ENCODE peak calls at places on chromosomes 12 and 14, in seven cellular contexts. U is neural progenitor cell, D is heart left ventricle, C is right atrium auricular region, O is tibial nerve, Q is lung, E is ovary. J is an unnamed sample.
A peak's percentile ranks its signal among the peaks of the same experiment; 100 is the strongest.

GRCh38 chr14:102873131-102873530 is 49.3 kb upstream of the AMN start:
- DNase-seq in O (no peak), U (no peak), E (no peak), C (no peak), D (no peak), Q (no peak), J (no peak)

GRCh38 chr12:79161249-79161934 is 296.8 kb downstream of the SYT1 start:
- DNase-seq in E (no peak), D (no peak), O (no peak), C (no peak), Q (no peak), U (no peak), J (no peak)

GRCh38 chr12:46533723-46534122 is 161.2 kb upstream of the SLC38A2 start:
- DNase-seq in U (no peak), O (no peak), C (no peak), E (no peak), Q (no peak), D (no peak), J (no peak)

GRCh38 chr14:31945701-31946100 is 131.4 kb upstream of the ARHGAP5 start:
- DNase-seq in C (no peak), E (no peak), Q (no peak), U (no peak), D (no peak), O (no peak), J (no peak)

GRCh38 chr12:65205886-65206285 is 36.5 kb downstream of the LEMD3 start:
- DNase-seq in Q (no peak), C (no peak), D (no peak), E (no peak), O (no peak), U (no peak), J (no peak)

GRCh38 chr14:100673085-100673806 is 53.4 kb upstream of the DLK1 start:
- DNase-seq in C (no peak), O (no peak), Q (peak; percentile 45), E (no peak), D (no peak), U (peak; percentile 76), J (no peak)

GRCh38 chr12:51914034-51914923 is 7.0 kb downstream of the ACVRL1 start:
- DNase-seq in Q (no peak), E (no peak), O (no peak), D (no peak), U (no peak), C (no peak), J (no peak)

GRCh38 chr12:122856999-122857671 is 21.9 kb downstream of the HIP1R start:
- DNase-seq in D (peak; percentile 54), C (no peak), U (no peak), Q (no peak), E (no peak), O (no peak), J (no peak)

GRCh38 chr14:36585100-36585499 is 2.7 kb upstream of the NKX2-8 start:
- DNase-seq in U (no peak), O (no peak), C (no peak), E (no peak), D (no peak), Q (peak; percentile 58), J (no peak)

GRCh38 chr12:68956466-68956865 is 23.5 kb upstream of the CPM start:
- DNase-seq in E (no peak), Q (no peak), O (no peak), C (no peak), D (no peak), U (no peak), J (no peak)

GRCh38 chr12:68951652-68952051 is 18.7 kb upstream of the CPM start:
- DNase-seq in D (no peak), O (no peak), C (no peak), E (no peak), Q (no peak), U (no peak), J (no peak)

GRCh38 chr12:68950511-68950910 is 17.5 kb upstream of the CPM start:
- DNase-seq in C (no peak), D (no peak), Q (no peak), E (no peak), U (no peak), O (no peak), J (no peak)

GRCh38 chr12:68954811-68955210 is 21.8 kb upstream of the CPM start:
- DNase-seq in D (no peak), Q (no peak), C (no peak), O (no peak), E (no peak), U (no peak), J (no peak)

GRCh38 chr12:68953536-68953935 is 20.6 kb upstream of the CPM start:
- DNase-seq in O (no peak), E (no peak), C (no peak), U (no peak), D (no peak), Q (no peak), J (no peak)
- H3K27ac ChIP-seq in O (no peak overlapping the region), E (no peak overlapping the region), C (no peak overlapping the region), U (no peak overlapping the region), D (no peak overlapping the region), Q (no peak overlapping the region), J (no peak overlapping the region)

DNA sequence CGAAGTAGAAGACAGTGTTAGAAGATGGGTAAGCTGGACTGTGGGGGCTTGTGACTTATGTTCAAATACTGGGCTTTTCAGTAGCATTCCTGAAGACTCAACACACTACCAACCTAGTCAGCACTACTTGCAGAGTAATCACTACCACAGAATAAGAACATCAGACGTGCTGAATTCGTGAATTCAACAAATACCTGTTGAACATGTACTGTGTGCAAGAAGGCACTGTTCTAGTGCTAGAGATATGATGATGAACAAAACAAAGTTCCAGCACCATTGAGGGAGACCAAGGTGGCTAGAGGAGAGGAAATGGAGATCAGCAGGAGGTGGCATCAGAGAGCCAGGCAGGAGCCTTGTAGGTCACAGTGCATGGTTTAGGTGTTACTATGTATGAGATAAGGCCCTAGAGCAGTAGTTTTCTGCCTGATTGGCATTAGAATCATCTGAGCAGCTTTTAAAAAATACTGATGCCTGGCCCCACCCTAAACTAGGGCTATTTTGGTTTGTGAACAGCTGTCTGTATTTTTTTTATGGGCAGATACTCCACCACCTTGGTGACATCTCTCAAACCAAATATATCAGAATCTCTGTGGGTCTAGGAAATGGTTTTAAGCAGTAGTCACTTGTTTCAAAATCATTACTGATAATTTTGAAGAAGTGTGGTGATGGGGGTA is 26.8 kb downstream of the FERMT2 start:
- DNase-seq in U (no peak), D (no peak), C (no peak), E (no peak), O (no peak), Q (no peak), J (no peak)
- TF ChIP-seq CTCF in U (peak; percentile 18), D (no peak), C (peak; percentile 42), E (no peak), O (no peak), Q (no peak), J (no peak)

GRCh38 chr14:54221971-54222370 is 174.8 kb upstream of the CDKN3 start:
- DNase-seq in D (no peak), O (no peak), E (no peak), U (peak; percentile 52), Q (no peak), C (no peak), J (no peak)
- H3K27me3 ChIP-seq in D (peaks cover 45% of the 10 kb centered on the region), O (no peaks in the 10 kb centered on the region), E (no peaks in the 10 kb centered on the region), U (peaks cover 71% of the 10 kb centered on the region), Q (no peaks in the 10 kb centered on the region), C (no peaks in the 10 kb centered on the region), J (no peaks in the 10 kb centered on the region)

GRCh38 chr14:104792101-104792884 is 3.3 kb downstream of the AKT1 start:
- DNase-seq in C (no peak), U (no peak), D (peak; percentile 81), Q (peak; percentile 80), E (no peak), O (no peak), J (no peak)
- H3K27ac ChIP-seq in C (no peak overlapping the region), U (no peak overlapping the region), D (peak overlapping the region; percentile 69), Q (peak overlapping the region; percentile 21), E (no peak overlapping the region), O (no peak overlapping the region), J (no peak overlapping the region)

GRCh38 chr14:80977103-80977728 is 21.8 kb downstream of the TSHR start:
- DNase-seq in D (no peak), U (no peak), O (no peak), E (no peak), Q (no peak), C (no peak), J (no peak)
- TF ChIP-seq CTCF in D (no peak), U (peak; percentile 21), O (no peak), E (no peak), Q (no peak), C (no peak), J (no peak)

GRCh38 chr12:54027442-54027786 is 826 bp upstream of the HOXC6 start:
- DNase-seq in E (no peak), U (no peak), D (no peak), C (no peak), Q (no peak), O (no peak), J (no peak)

GRCh38 chr12:54024127-54024526 is 4.1 kb upstream of the HOXC6 start:
- DNase-seq in U (peak; percentile 59), D (no peak), O (no peak), E (no peak), Q (no peak), C (no peak), J (no peak)

GRCh38 chr12:54024581-54024980 is 3.7 kb upstream of the HOXC6 start:
- DNase-seq in Q (no peak), U (no peak), O (no peak), D (no peak), E (no peak), C (no peak), J (no peak)

GRCh38 chr12:54026640-54027441 is 1.4 kb upstream of the HOXC6 start:
- DNase-seq in Q (no peak), O (no peak), C (no peak), U (no peak), E (no peak), D (no peak), J (no peak)

GRCh38 chr12:54025507-54026393 is 2.5 kb upstream of the HOXC6 start:
- DNase-seq in O (no peak), Q (no peak), E (no peak), D (no peak), U (no peak), C (no peak), J (no peak)
- H3K27me3 ChIP-seq in O (no peaks in the 10 kb centered on the region), Q (peaks cover 9% of the 10 kb centered on the region), E (no peaks in the 10 kb centered on the region), D (peaks cover 99% of the 10 kb centered on the region), U (peaks cover 100% of the 10 kb centered on the region), C (peaks cover 33% of the 10 kb centered on the region), J (peaks cover 75% of the 10 kb centered on the region)